ENCODE peak calls at places on chromosome 9, in four cellular contexts. I, U, F and S are unnamed samples.

GRCh38 chr9:134846187-134846586 is 34.4 kb upstream of the FCN2 start:
- DNase-seq in I (no peak), U (no peak), F (no peak), S (no peak)

GRCh38 chr9:132207839-132208615 is 46.2 kb downstream of the NTNG2 start:
- DNase-seq in I (no peak), U (no peak), F (no peak), S (no peak)

GRCh38 chr9:3492214-3492613 is 33.6 kb downstream of the RFX3 start:
- DNase-seq in I (no peak), U (no peak), F (no peak), S (no peak)

GRCh38 chr9:96137666-96138429 is 164.1 kb downstream of the HSD17B3 start:
- DNase-seq in I (peak), U (no peak), F (peak), S (peak)

GRCh38 chr9:5531251-5531972 is 21.1 kb downstream of the PDCD1LG2 start:
- DNase-seq in I (no peak), U (no peak), F (no peak), S (no peak)

GRCh38 chr9:967436-967835 is 9.0 kb upstream of the DMRT3 start:
- DNase-seq in I (no peak), U (no peak), F (no peak), S (no peak)

GRCh38 chr9:70127540-70128416 is 84.1 kb downstream of the MAMDC2 start:
- DNase-seq in I (no peak), U (no peak), F (no peak), S (no peak)

GRCh38 chr9:76116913-76117312 is 226.4 kb downstream of the PCSK5 start:
- DNase-seq in I (no peak), U (no peak), F (no peak), S (peak)

GRCh38 chr9:114893622-114894021 is 36.8 kb downstream of the TNFSF8 start:
- DNase-seq in I (peak), U (no peak), F (no peak), S (peak)

GRCh38 chr9:88532320-88532719 is 2.7 kb upstream of the NXNL2 start:
- DNase-seq in I (peak), U (peak), F (peak), S (peak)

GRCh38 chr9:76531231-76531775 is 72.3 kb downstream of the GCNT1 start:
- DNase-seq in I (no peak), U (no peak), F (no peak), S (no peak)

GRCh38 chr9:81559741-81560140 is 129.6 kb downstream of the TLE1 start:
- DNase-seq in I (peak), U (no peak), F (peak), S (peak)

GRCh38 chr9:137191691-137192447 is 3.4 kb downstream of the SSNA1 start:
- DNase-seq in I (no peak), U (no peak), F (no peak), S (no peak)

GRCh38 chr9:130262061-130262745 is 3.4 kb upstream of the HMCN2 start:
- DNase-seq in I (no peak), U (no peak), F (peak), S (no peak)

GRCh38 chr9:114898741-114899140 is 31.6 kb downstream of the TNFSF8 start:
- DNase-seq in I (no peak), U (peak), F (peak), S (no peak)

GRCh38 chr9:10274983-10275382 is 337.8 kb downstream of the PTPRD start:
- DNase-seq in I (no peak), U (no peak), F (no peak), S (no peak)

GRCh38 chr9:81522721-81523551 is 166.4 kb downstream of the TLE1 start:
- DNase-seq in I (peak), U (no peak), F (peak), S (peak)

GRCh38 chr9:18799420-18799819 is 233.6 kb downstream of the SAXO1 start:
- DNase-seq in I (peak), U (no peak), F (no peak), S (no peak)

GRCh38 chr9:69145148-69145547 is 28.9 kb upstream of the TJP2 start:
- DNase-seq in I (no peak), U (no peak), F (peak), S (no peak)

GRCh38 chr9:108535526-108535925 is 320.3 kb downstream of the ACTL7B start:
- DNase-seq in I (no peak), U (no peak), F (no peak), S (no peak)

GRCh38 chr9:134211811-134212460 is 47.6 kb upstream of the RNU6ATAC start:
- DNase-seq in I (no peak), U (peak), F (no peak), S (no peak)

GRCh38 chr9:112380771-112381181 is 868 bp downstream of the HSDL2 start:
- DNase-seq in I (peak), U (no peak), F (peak), S (peak)

GRCh38 chr9:110089681-110090370 is 118.1 kb downstream of the C9orf152 start:
- DNase-seq in I (peak), U (no peak), F (no peak), S (no peak)

GRCh38 chr9:123738664-123739063 is 191.3 kb downstream of the DENND1A start:
- DNase-seq in I (no peak), U (no peak), F (no peak), S (no peak)

GRCh38 chr9:35195683-35196082 is 33.9 kb downstream of the UNC13B start:
- DNase-seq in I (peak), U (no peak), F (peak), S (peak)

GRCh38 chr9:88196456-88196855 is 58.2 kb upstream of the SPATA31C2 start:
- DNase-seq in I (no peak), U (no peak), F (no peak), S (no peak)

GRCh38 chr9:78676009-78676408 is 379.1 kb downstream of the PSAT1 start:
- DNase-seq in I (peak), U (no peak), F (no peak), S (no peak)

GRCh38 chr9:134406366-134407122 is 80.3 kb downstream of the RXRA start:
- DNase-seq in I (no peak), U (no peak), F (peak), S (no peak)

GRCh38 chr9:36337002-36337401 is 63.1 kb downstream of the RNF38 start:
- DNase-seq in I (no peak), U (no peak), F (no peak), S (no peak)

GRCh38 chr9:72925126-72925810 is 27.6 kb downstream of the ALDH1A1 start:
- DNase-seq in I (no peak), U (no peak), F (no peak), S (peak)

GRCh38 chr9:75974006-75974766 is 83.7 kb downstream of the PCSK5 start:
- DNase-seq in I (no peak), U (no peak), F (no peak), S (no peak)

GRCh38 chr9:35820076-35820475 is 5.2 kb upstream of the HINT2 start:
- DNase-seq in I (peak), U (no peak), F (peak), S (peak)

GRCh38 chr9:97307500-97308163 is at the start of gene CCDC180:
- DNase-seq in I (no peak), U (no peak), F (peak), S (peak)

GRCh38 chr9:79764377-79764776 is 192.6 kb downstream of the TLE4 start:
- DNase-seq in I (peak), U (no peak), F (peak), S (peak)

DNA sequence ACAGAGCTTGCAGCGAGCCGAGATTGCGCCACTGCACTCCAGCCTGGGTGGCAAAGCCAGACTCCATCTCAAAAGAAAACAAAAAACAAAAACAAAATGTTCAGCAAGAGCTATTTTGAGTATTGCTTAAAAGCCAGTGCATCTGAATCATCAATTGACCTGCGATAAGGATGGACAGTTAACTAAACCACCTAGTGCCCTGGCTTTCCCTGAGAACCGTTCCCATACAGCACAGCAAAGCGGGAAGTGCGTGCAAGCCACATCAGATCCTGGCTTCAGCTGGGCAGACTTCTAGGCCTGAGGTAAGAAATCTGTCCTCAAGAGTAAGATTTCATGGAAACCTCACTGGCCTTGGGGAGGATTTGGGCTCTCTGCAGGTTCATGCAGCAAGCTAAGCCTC is 2.7 kb downstream of the DYNC2I2 start:
- DNase-seq in I (no peak), U (no peak), F (peak), S (no peak)
- H3K4me3 ChIP-seq in I (no peak), U (no peak), F (no peak), S (no peak)

DNA sequence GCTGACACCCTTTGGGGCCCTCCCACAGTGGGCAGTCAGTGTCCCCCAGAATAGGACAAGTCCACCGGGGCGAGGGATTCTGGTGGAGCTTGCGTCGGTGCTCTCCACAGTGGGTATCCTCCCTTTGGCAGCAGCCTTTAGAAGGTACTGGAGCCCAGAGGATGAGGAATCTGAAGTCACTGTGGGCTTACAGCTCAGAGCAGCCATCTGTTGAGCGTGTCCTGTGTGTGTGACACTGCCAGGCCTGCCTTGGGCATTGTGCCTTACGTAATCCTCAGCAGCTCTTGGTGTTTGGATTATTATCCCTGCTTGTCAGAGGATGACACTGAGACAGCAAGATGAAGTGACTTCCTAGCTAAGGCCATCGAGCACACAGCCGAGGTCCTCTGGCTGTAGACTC is 12.6 kb downstream of the URM1 start:
- DNase-seq in I (no peak), U (no peak), F (no peak), S (no peak)
- TF ChIP-seq CTCF in I (no peak), U (no peak), F (no peak), S (no peak)

DNA sequence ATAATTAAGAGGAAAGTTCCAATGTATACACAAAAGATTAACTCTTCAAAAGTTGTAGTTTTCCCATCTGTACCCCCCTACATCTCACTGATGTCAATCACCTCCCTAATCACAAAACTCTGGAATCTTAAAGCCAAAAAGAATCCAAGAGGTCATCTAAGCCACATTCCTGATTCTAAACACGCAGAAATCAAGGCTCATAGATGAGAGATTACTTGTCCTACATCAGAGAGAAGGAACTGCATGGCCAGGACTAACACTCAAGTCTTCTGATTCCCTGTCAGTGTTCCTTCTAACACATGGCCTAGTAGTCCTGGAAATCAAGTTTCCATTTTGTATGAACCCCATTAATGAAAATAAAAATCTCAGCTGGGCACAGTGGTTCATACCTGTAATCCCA is 58.7 kb downstream of the MAPKAP1 start:
- DNase-seq in I (no peak), U (no peak), F (no peak), S (no peak)
- H3K4me3 ChIP-seq in I (no peak), U (no peak), F (no peak), S (no peak)

GRCh38 chr9:16687678-16688369 is 182.6 kb downstream of the BNC2 start:
- DNase-seq in I (peak), U (no peak), F (no peak), S (peak)
- TF ChIP-seq CTCF in I (no peak), U (no peak), F (no peak), S (no peak)

DNA sequence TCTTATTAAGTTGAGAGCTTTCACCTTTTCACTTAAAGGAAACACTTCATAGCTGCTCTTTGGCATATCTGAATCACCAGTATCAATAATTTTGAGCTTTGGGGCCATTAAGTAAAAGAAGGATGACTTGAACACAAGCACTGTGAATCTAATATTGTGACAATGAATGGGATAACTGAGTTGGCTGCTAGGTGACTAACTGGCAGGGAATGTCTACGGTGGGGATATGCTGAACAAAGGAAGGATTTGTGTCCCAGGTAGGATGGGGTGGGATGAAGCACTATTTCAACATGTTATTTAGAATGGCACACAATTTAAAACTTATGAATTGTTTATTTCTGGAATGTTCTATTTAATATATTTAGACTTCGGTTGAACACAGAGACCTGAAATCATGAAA is 123.6 kb downstream of the TEX10 start:
- DNase-seq in I (no peak), U (no peak), F (no peak), S (no peak)
- H3K4me3 ChIP-seq in I (no peak), U (no peak), F (no peak), S (no peak)

GRCh38 chr9:125559194-125559593 is 147.8 kb downstream of the MAPKAP1 start:
- DNase-seq in I (no peak), U (no peak), F (no peak), S (no peak)

GRCh38 chr9:125561497-125562148 is 145.4 kb downstream of the MAPKAP1 start:
- DNase-seq in I (no peak), U (no peak), F (no peak), S (no peak)

GRCh38 chr9:125559894-125560293 is 147.1 kb downstream of the MAPKAP1 start:
- DNase-seq in I (no peak), U (no peak), F (no peak), S (no peak)

GRCh38 chr9:125556046-125556445 is 151.0 kb downstream of the MAPKAP1 start:
- DNase-seq in I (no peak), U (no peak), F (no peak), S (no peak)

DNA sequence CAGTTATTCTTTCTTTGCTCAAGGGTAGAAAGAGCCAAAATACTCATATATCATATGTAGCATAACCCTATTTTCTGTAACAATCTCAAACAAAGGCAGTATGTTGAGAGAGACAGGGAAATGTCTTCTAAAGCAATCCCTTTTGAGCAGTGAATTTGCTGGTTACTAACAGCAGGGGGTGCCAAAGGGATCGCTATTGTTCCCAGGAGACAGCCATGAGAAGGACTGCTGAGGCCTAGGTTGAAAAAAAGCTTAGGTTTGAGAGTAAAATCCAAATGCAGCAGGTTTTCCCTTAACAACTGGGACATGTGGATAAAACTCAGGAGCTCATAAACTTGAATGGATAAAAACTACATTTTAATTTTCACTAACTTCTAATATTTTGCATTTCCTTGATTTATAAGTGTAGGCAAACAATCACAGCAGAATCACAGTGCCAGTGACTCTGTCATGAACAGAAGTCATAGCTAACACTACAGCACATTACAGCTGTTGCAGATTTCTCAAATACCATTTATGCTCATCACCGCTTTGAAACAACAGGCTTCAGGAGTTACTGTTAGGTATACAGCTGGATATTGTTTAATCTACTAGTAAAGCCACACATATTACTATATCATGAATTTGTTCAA is 148.4 kb downstream of the MAPKAP1 start:
- DNase-seq in I (peak), U (no peak), F (peak), S (peak)
- TF ChIP-seq CTCF in I (peak), U (peak), F (peak), S (peak)

GRCh38 chr9:2047144-2047671 is 32.1 kb downstream of the SMARCA2 start:
- DNase-seq in I (no peak), U (no peak), F (no peak), S (no peak)

GRCh38 chr9:2050236-2050635 is 35.1 kb downstream of the SMARCA2 start:
- DNase-seq in I (peak), U (no peak), F (no peak), S (no peak)

GRCh38 chr9:2043243-2043642 is 28.1 kb downstream of the SMARCA2 start:
- DNase-seq in I (no peak), U (no peak), F (no peak), S (no peak)

GRCh38 chr9:2043881-2044462 is 28.8 kb downstream of the SMARCA2 start:
- DNase-seq in I (no peak), U (no peak), F (no peak), S (no peak)

DNA sequence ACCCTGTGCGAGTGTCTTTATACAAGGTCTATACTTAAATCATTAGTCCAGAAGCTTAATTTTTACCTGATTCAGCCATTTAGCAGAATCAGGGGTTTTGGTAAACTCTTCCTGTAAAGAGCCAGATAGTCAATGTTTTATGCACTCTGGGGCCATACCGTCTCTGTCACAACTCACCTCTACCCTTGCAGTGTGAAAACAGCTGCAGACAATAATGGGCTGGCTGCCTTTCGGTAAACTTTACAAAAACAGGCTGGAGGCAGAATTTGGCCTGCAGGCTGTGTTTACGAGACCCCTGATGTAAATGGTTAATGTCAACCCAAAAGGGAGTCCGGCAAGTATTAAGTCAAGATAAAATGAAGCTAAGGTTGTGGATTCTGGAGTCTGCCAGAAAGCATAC is 32.8 kb downstream of the SMARCA2 start:
- DNase-seq in I (no peak), U (no peak), F (no peak), S (no peak)
- H3K4me3 ChIP-seq in I (no peak), U (no peak), F (no peak), S (no peak)

GRCh38 chr9:85478847-85479246 is 262.9 kb downstream of the AGTPBP1 start:
- DNase-seq in I (no peak), U (no peak), F (no peak), S (no peak)
- TF ChIP-seq CTCF in I (no peak), U (no peak), F (no peak), S (no peak)

GRCh38 chr9:121943463-121943862 is 149.6 kb downstream of the TTLL11 start:
- DNase-seq in I (no peak), U (no peak), F (no peak), S (no peak)

GRCh38 chr9:121945849-121946248 is 147.3 kb downstream of the TTLL11 start:
- DNase-seq in I (peak), U (no peak), F (no peak), S (peak)

GRCh38 chr9:121945281-121945680 is 147.8 kb downstream of the TTLL11 start:
- DNase-seq in I (no peak), U (no peak), F (no peak), S (no peak)

GRCh38 chr9:121946465-121946864 is 146.6 kb downstream of the TTLL11 start:
- DNase-seq in I (no peak), U (no peak), F (no peak), S (no peak)

GRCh38 chr9:121944741-121945191 is 148.3 kb downstream of the TTLL11 start:
- DNase-seq in I (peak), U (no peak), F (peak), S (peak)
- H3K4me3 ChIP-seq in I (no peak), U (no peak), F (no peak), S (no peak)

GRCh38 chr9:125203259-125203658 is 2.9 kb downstream of the RABEPK start:
- DNase-seq in I (peak), U (no peak), F (peak), S (no peak)
- TF ChIP-seq CTCF in I (peak), U (no peak), F (no peak), S (no peak)